ENCODE peak calls at places on chromosome 15, in nine cellular contexts. One of them, this sample, is unnamed.

GRCh38 chr15:76153241-76154197 is 93.7 kb downstream of the TMEM266 start:
- DNase-seq in tibial artery: no peak
- DNase-seq in heart left ventricle: no peak
- DNase-seq in spleen: no peak
- DNase-seq in CD4-positive, alpha-beta memory T cell: no peak
- DNase-seq in pancreas: no peak
- DNase-seq in brain microvascular endothelial cell: no peak
- DNase-seq in substantia nigra: no peak
- DNase-seq in PC-9: no peak
- DNase-seq in this sample: no peak

GRCh38 chr15:48717458-48717857 is 71.9 kb upstream of the FBN1 start:
- DNase-seq in tibial artery: no peak
- DNase-seq in heart left ventricle: no peak
- DNase-seq in spleen: no peak
- DNase-seq in CD4-positive, alpha-beta memory T cell: no peak
- DNase-seq in pancreas: no peak
- DNase-seq in brain microvascular endothelial cell: no peak
- DNase-seq in substantia nigra: no peak
- DNase-seq in PC-9: no peak
- DNase-seq in this sample: no peak

GRCh38 chr15:50562735-50563640 is 16.5 kb upstream of the USP50 start:
- DNase-seq in tibial artery: no peak
- DNase-seq in heart left ventricle: no peak
- DNase-seq in spleen: no peak
- DNase-seq in CD4-positive, alpha-beta memory T cell: no peak
- DNase-seq in pancreas: no peak
- DNase-seq in brain microvascular endothelial cell: no peak
- DNase-seq in substantia nigra: no peak
- DNase-seq in PC-9: no peak
- DNase-seq in this sample: no peak

GRCh38 chr15:73225358-73226015 is 143.3 kb downstream of the HCN4 start:
- DNase-seq in tibial artery: no peak
- DNase-seq in heart left ventricle: no peak
- DNase-seq in spleen: no peak
- DNase-seq in CD4-positive, alpha-beta memory T cell: peak
- DNase-seq in pancreas: no peak
- DNase-seq in brain microvascular endothelial cell: no peak
- DNase-seq in substantia nigra: no peak
- DNase-seq in PC-9: no peak
- DNase-seq in this sample: no peak

GRCh38 chr15:98668566-98669308 is 20.4 kb downstream of the IGF1R start:
- DNase-seq in tibial artery: no peak
- DNase-seq in heart left ventricle: no peak
- DNase-seq in spleen: no peak
- DNase-seq in CD4-positive, alpha-beta memory T cell: no peak
- DNase-seq in pancreas: no peak
- DNase-seq in brain microvascular endothelial cell: peak
- DNase-seq in substantia nigra: no peak
- DNase-seq in PC-9: peak
- DNase-seq in this sample: peak

GRCh38 chr15:101168463-101168824 is 83.4 kb downstream of the CHSY1 start:
- DNase-seq in tibial artery: peak
- DNase-seq in heart left ventricle: peak
- DNase-seq in spleen: peak
- DNase-seq in CD4-positive, alpha-beta memory T cell: no peak
- DNase-seq in pancreas: peak
- DNase-seq in brain microvascular endothelial cell: no peak
- DNase-seq in substantia nigra: no peak
- DNase-seq in PC-9: no peak
- DNase-seq in this sample: no peak

GRCh38 chr15:100337422-100338044 is 4.2 kb downstream of the ADAMTS17 start:
- DNase-seq in tibial artery: no peak
- DNase-seq in heart left ventricle: no peak
- DNase-seq in spleen: no peak
- DNase-seq in CD4-positive, alpha-beta memory T cell: no peak
- DNase-seq in pancreas: no peak
- DNase-seq in brain microvascular endothelial cell: no peak
- DNase-seq in substantia nigra: no peak
- DNase-seq in PC-9: no peak
- DNase-seq in this sample: no peak

GRCh38 chr15:33243869-33244268 is 49.4 kb upstream of the FMN1 start:
- DNase-seq in tibial artery: no peak
- DNase-seq in heart left ventricle: no peak
- DNase-seq in spleen: no peak
- DNase-seq in CD4-positive, alpha-beta memory T cell: no peak
- DNase-seq in pancreas: no peak
- DNase-seq in brain microvascular endothelial cell: peak
- DNase-seq in substantia nigra: no peak
- DNase-seq in PC-9: peak
- DNase-seq in this sample: peak

GRCh38 chr15:70196314-70197291 is 98.9 kb upstream of the TLE3 start:
- DNase-seq in tibial artery: peak
- DNase-seq in heart left ventricle: no peak
- DNase-seq in spleen: no peak
- DNase-seq in CD4-positive, alpha-beta memory T cell: peak
- DNase-seq in pancreas: peak
- DNase-seq in brain microvascular endothelial cell: peak
- DNase-seq in substantia nigra: no peak
- DNase-seq in PC-9: peak
- DNase-seq in this sample: peak

GRCh38 chr15:72809329-72809728 is 25.8 kb upstream of the ADPGK start:
- DNase-seq in tibial artery: no peak
- DNase-seq in heart left ventricle: no peak
- DNase-seq in spleen: no peak
- DNase-seq in CD4-positive, alpha-beta memory T cell: peak
- DNase-seq in pancreas: no peak
- DNase-seq in brain microvascular endothelial cell: no peak
- DNase-seq in substantia nigra: no peak
- DNase-seq in PC-9: no peak
- DNase-seq in this sample: no peak

DNA sequence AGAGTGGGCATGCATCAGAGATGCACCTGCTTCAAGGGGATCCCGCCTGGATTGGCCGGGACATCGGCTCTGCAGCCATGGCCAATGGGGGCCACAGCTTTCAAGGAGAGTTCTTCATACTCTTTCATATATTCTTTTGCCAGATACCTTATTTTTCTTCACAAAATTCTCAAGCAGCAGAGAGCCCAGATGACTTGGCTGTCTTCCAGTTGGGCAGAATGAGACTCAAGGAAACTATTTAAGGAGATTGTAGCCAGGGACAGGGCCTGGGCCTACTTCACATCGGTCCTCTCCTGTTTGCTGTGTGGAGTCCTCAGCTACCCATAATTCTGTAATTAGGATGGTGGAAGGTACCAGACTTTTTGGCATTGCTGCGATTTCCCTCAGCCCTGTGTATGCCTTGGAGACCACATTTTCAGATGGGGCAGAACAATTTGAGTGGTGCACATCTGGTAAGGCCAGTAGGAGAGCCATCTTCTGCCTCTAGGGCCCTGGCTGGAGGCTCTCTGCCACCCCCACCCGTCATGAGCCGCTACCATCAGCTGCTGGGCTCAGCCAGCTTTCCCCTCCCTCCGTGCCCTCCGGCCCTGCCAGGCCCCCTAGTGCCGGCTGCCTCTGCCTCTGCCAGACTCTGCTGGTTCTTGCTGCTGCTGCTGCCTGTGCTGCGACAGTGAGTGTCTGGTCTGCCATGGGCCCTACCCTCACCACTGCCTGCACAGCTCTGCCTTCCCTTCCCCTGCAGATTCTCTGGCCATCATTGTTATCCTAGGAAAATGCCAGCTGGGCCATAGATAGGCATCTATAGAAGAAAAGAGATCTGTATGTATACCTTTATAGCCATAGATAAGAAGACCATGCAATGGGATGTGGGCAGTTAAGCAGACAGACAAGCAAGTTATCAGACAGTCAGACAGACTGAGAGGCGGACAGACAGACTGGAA is 6.7 kb downstream of the PLIN1 start:
- DNase-seq in tibial artery: no peak
- DNase-seq in heart left ventricle: no peak
- DNase-seq in spleen: no peak
- DNase-seq in CD4-positive, alpha-beta memory T cell: no peak
- DNase-seq in pancreas: no peak
- DNase-seq in brain microvascular endothelial cell: no peak
- DNase-seq in substantia nigra: no peak
- DNase-seq in PC-9: no peak
- DNase-seq in this sample: no peak
- H3K27ac ChIP-seq in tibial artery: peak
- H3K27ac ChIP-seq in heart left ventricle: no peak
- H3K27ac ChIP-seq in spleen: no peak
- H3K27ac ChIP-seq in CD4-positive, alpha-beta memory T cell: no peak
- H3K27ac ChIP-seq in pancreas: no peak
- H3K27ac ChIP-seq in brain microvascular endothelial cell: no peak
- H3K27ac ChIP-seq in substantia nigra: no peak
- H3K27ac ChIP-seq in PC-9: no peak
- H3K27ac ChIP-seq in this sample: no peak

GRCh38 chr15:85030301-85031049 is 48.8 kb downstream of the PDE8A start:
- DNase-seq in tibial artery: no peak
- DNase-seq in heart left ventricle: no peak
- DNase-seq in spleen: no peak
- DNase-seq in CD4-positive, alpha-beta memory T cell: no peak
- DNase-seq in pancreas: no peak
- DNase-seq in brain microvascular endothelial cell: peak
- DNase-seq in substantia nigra: no peak
- DNase-seq in PC-9: peak
- DNase-seq in this sample: no peak
- H3K27ac ChIP-seq in tibial artery: peak
- H3K27ac ChIP-seq in heart left ventricle: peak
- H3K27ac ChIP-seq in spleen: no peak
- H3K27ac ChIP-seq in CD4-positive, alpha-beta memory T cell: no peak
- H3K27ac ChIP-seq in pancreas: peak
- H3K27ac ChIP-seq in brain microvascular endothelial cell: peak
- H3K27ac ChIP-seq in substantia nigra: peak
- H3K27ac ChIP-seq in PC-9: peak
- H3K27ac ChIP-seq in this sample: peak

DNA sequence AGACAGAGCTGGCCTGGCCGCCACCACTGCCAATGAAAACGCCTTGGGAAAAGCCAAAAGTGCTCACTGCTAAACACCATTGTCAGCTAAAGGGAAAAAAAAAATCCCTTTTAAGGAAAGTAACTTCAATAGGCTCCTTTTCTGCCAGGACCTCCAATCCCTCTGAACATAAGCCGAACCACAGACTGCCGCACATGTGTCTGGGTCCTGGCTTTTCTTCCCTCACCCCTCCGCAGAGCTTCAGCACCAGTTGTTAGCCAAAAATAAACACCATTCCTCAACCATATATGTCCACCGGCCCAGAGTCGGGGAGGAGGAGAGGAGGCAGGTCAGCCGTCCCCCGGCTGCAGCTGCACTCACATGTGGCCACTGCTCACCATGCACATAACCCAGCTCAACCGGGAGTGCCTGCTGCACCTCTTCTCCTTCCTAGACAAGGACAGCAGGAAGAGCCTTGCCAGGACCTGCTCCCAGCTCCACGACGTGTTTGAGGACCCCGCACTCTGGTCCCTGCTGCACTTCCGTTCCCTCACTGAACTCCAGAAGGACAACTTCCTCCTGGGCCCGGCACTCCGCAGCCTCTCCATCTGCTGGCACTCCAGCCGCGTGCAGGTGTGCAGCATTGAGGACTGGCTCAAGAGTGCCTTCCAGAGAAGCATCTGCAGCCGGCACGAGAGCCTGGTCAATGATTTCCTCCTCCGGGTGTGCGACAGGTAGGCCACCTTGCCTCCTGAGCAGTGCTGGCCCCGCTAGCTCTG is at the start of gene FBXL22:
- DNase-seq in tibial artery: no peak
- DNase-seq in heart left ventricle: peak
- DNase-seq in spleen: no peak
- DNase-seq in CD4-positive, alpha-beta memory T cell: no peak
- DNase-seq in pancreas: no peak
- DNase-seq in brain microvascular endothelial cell: no peak
- DNase-seq in substantia nigra: no peak
- DNase-seq in PC-9: no peak
- DNase-seq in this sample: no peak
- H3K27ac ChIP-seq in tibial artery: peak
- H3K27ac ChIP-seq in heart left ventricle: peak
- H3K27ac ChIP-seq in spleen: no peak
- H3K27ac ChIP-seq in CD4-positive, alpha-beta memory T cell: no peak
- H3K27ac ChIP-seq in pancreas: no peak
- H3K27ac ChIP-seq in brain microvascular endothelial cell: no peak
- H3K27ac ChIP-seq in substantia nigra: peak
- H3K27ac ChIP-seq in PC-9: no peak
- H3K27ac ChIP-seq in this sample: no peak

GRCh38 chr15:40931300-40932142 is 2.4 kb downstream of the DLL4 start:
- DNase-seq in tibial artery: no peak
- DNase-seq in heart left ventricle: no peak
- DNase-seq in spleen: peak
- DNase-seq in CD4-positive, alpha-beta memory T cell: no peak
- DNase-seq in pancreas: no peak
- DNase-seq in brain microvascular endothelial cell: no peak
- DNase-seq in substantia nigra: no peak
- DNase-seq in PC-9: no peak
- DNase-seq in this sample: no peak
- H3K27ac ChIP-seq in tibial artery: no peak
- H3K27ac ChIP-seq in heart left ventricle: peak
- H3K27ac ChIP-seq in spleen: no peak
- H3K27ac ChIP-seq in CD4-positive, alpha-beta memory T cell: no peak
- H3K27ac ChIP-seq in pancreas: no peak
- H3K27ac ChIP-seq in brain microvascular endothelial cell: no peak
- H3K27ac ChIP-seq in substantia nigra: no peak
- H3K27ac ChIP-seq in PC-9: no peak
- H3K27ac ChIP-seq in this sample: no peak

DNA sequence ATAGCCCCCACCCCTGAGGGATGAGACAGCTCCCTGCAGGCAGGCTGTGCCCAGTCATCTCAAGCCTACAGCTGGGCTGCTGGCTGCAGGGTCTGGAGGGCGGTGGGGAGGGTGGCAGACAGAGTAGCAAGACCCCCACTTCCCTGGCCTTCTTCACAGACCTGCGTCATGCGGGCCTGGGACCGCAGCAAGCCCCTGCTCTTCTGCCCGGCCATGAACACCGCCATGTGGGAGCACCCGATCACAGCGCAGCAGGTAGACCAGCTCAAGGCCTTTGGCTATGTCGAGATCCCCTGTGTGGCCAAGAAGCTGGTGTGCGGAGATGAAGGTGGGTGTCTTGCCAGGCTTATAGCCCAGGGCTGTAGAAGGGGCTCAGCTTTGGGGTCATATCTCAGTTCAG is 25.0 kb downstream of the PPCDC start:
- DNase-seq in tibial artery: no peak
- DNase-seq in heart left ventricle: no peak
- DNase-seq in spleen: no peak
- DNase-seq in CD4-positive, alpha-beta memory T cell: no peak
- DNase-seq in pancreas: no peak
- DNase-seq in brain microvascular endothelial cell: no peak
- DNase-seq in substantia nigra: no peak
- DNase-seq in PC-9: no peak
- DNase-seq in this sample: no peak
- H3K27ac ChIP-seq in tibial artery: peak
- H3K27ac ChIP-seq in heart left ventricle: peak
- H3K27ac ChIP-seq in spleen: no peak
- H3K27ac ChIP-seq in CD4-positive, alpha-beta memory T cell: no peak
- H3K27ac ChIP-seq in pancreas: no peak
- H3K27ac ChIP-seq in brain microvascular endothelial cell: no peak
- H3K27ac ChIP-seq in substantia nigra: no peak
- H3K27ac ChIP-seq in PC-9: peak
- H3K27ac ChIP-seq in this sample: no peak